ENCODE peak calls at places on chromosome 22, in five cellular contexts. Z, I, W, U and A are unnamed samples.

GRCh38 chr22:38205261-38206128 is 3.7 kb downstream of the MAFF start:
- DNase-seq in I (no peak), Z (no peak), W (no peak), U (no peak), A (no peak)

GRCh38 chr22:19051381-19051780 is 70.8 kb downstream of the DGCR2 start:
- DNase-seq in Z (no peak), U (no peak), I (no peak), W (no peak), A (no peak)

GRCh38 chr22:38685761-38686160 is 4.0 kb downstream of the TOMM22 start:
- DNase-seq in I (no peak), W (no peak), Z (no peak), U (no peak), A (no peak)

GRCh38 chr22:44224166-44224565 is 43.4 kb downstream of the PARVG start:
- DNase-seq in Z (no peak), W (no peak), U (no peak), I (peak), A (no peak)

GRCh38 chr22:44387486-44387885 is 74.7 kb upstream of the SHISAL1 start:
- DNase-seq in I (no peak), U (no peak), W (no peak), Z (no peak), A (no peak)

GRCh38 chr22:44580176-44580575 is 82.1 kb upstream of the RTL6 start:
- DNase-seq in Z (no peak), U (no peak), I (no peak), W (no peak), A (no peak)

GRCh38 chr22:47210112-47210657 is 447.7 kb downstream of the TBC1D22A start:
- DNase-seq in Z (no peak), I (peak), W (no peak), U (no peak), A (no peak)

GRCh38 chr22:48835857-48836672 is 991.6 kb downstream of the BRD1 start:
- DNase-seq in I (no peak), U (no peak), W (no peak), Z (no peak), A (no peak)

GRCh38 chr22:49950396-49950994 is 10.1 kb upstream of the PIM3 start:
- DNase-seq in W (no peak), I (no peak), Z (no peak), U (no peak), A (no peak)

GRCh38 chr22:49951678-49951985 is 8.9 kb upstream of the PIM3 start:
- DNase-seq in I (no peak), Z (no peak), W (no peak), U (no peak), A (no peak)

GRCh38 chr22:49949914-49950292 is 10.7 kb upstream of the PIM3 start:
- DNase-seq in Z (no peak), U (no peak), I (no peak), W (no peak), A (no peak)

GRCh38 chr22:49951986-49952896 is 8.3 kb upstream of the PIM3 start:
- DNase-seq in Z (no peak), I (no peak), U (no peak), W (peak), A (no peak)

GRCh38 chr22:49951001-49951677 is 9.4 kb upstream of the PIM3 start:
- DNase-seq in W (no peak), I (no peak), Z (no peak), U (peak), A (no peak)
- TF ChIP-seq POLR2AphosphoS5 in W (peak), I (no peak), Z (no peak), U (no peak), A (no peak)

DNA sequence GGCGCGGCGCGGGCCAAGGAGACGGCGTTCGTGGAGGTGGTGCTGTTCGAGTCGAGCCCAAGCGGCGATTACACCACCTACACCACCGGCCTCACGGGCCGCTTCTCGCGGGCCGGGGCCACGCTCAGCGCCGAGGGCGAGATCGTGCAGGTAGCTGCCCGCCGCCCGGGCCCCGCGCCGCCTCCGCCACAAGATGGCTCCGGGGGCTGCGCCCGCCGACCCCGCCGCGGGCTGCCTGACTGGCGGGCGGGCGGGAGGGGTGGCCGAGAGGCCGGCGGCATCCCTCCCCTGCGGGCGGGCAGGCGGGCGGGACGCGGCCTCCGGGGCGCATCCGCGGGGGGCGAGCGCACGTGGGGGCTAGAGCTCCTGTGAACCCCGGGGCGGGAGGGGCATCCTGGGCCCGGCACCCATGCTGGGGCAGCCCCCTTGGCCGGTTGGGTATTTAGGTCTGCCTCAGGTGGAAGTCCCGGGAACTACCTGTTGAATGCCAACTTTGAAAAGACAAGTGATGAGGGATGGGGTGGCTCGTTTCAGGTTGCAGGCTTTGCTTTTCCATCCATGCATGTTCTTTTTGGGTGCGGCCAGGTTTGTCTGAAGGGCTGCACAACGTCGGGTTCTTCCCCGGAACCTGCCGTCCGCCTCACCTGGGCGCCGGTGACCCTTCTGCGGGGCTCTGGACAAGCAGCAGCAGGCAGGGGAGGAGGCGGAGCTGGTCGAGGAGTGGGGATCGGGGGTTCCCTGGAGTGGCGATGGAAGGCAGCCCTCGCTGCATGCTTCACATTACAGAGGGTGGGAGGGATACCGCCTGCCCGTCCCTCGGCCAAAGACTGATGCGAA is 763 bp downstream of the ZNRF3 start:
- DNase-seq in Z (peak), W (no peak), U (peak), I (peak), A (no peak)
- TF ChIP-seq TAF1 in Z (no peak), W (peak), U (no peak), I (peak), A (no peak)

DNA sequence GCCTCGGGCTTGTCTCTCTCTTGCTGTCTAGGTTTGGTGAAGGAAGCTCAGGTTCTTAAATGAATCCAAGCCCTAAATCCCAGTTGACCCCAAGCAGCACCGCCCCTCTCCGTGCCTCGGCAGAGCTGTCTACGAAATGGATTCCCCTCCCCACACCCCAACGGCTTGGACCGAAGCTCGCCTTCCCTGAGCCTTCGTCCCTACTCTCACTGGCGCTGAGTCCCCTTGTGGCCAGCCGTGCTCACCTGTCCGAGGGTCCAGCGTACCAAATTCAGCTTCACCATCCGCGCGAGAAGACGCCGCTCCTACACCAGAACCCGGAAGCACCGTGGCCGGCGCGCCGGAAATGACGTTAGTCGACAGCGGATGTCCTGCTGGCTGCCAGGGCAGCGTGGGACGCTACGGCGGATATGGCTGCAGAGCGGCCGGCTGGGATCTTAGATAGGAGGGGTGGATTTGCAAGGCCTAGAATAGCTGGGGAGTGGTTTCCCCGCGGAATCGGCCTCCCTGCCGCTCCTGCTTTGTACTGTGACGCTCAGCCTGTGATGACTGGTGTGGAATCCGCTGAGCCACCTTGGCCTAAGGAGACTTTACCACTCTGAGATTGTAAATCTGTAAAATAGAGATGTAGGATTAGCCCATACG is at the start of gene TFIP11:
- DNase-seq in W (peak), I (peak), Z (peak), U (peak), A (peak)
- TF ChIP-seq POLR2A in W (peak), I (peak), Z (peak), U (peak), A (peak)

GRCh38 chr22:42680648-42681047 is 31.5 kb upstream of the CYB5R3 start:
- DNase-seq in Z (no peak), W (no peak), U (no peak), I (no peak), A (no peak)
- TF ChIP-seq POLR2AphosphoS5 in Z (no peak), W (no peak), U (no peak), I (no peak), A (no peak)

GRCh38 chr22:26431151-26431995 is 2.3 kb downstream of the ASPHD2 start:
- DNase-seq in Z (no peak), I (no peak), W (no peak), U (no peak), A (no peak)
- TF ChIP-seq TAF1 in Z (no peak), I (no peak), W (no peak), U (no peak), A (no peak)